ENCODE peak calls at places on chromosomes 16 and 17, in seven cellular contexts. Q, L, U, H, Y, C and B are unnamed samples.

GRCh38 chr16:56382901-56383355 is 42.4 kb downstream of the AMFR start:
- DNase-seq in U (no peak), H (peak; percentile 40), Y (peak; percentile 55), L (peak; percentile 85), Q (no peak), C (no peak), B (peak; percentile 68)

GRCh38 chr17:50949128-50950001 is 83.2 kb upstream of the TOB1 start:
- DNase-seq in Y (no peak), L (no peak), H (no peak), Q (peak; percentile 59), U (no peak), C (no peak), B (no peak)

GRCh38 chr16:59192551-59193199 is 458.6 kb upstream of the GOT2 start:
- DNase-seq in L (no peak), Q (peak; percentile 18), H (no peak), C (peak; percentile 63), Y (peak; percentile 3), U (no peak), B (peak; percentile 6)

GRCh38 chr16:58419241-58420012 is 27.2 kb downstream of the GINS3 start:
- DNase-seq in U (no peak), Q (no peak), H (no peak), C (no peak), L (no peak), Y (no peak), B (no peak)

GRCh38 chr17:75539969-75540729 is 14.7 kb downstream of the LLGL2 start:
- DNase-seq in L (no peak), Q (no peak), H (no peak), C (no peak), Y (no peak), U (no peak), B (no peak)

GRCh38 chr17:62565817-62566216 is 61.7 kb upstream of the MRC2 start:
- DNase-seq in H (peak; percentile 77), L (peak; percentile 56), C (no peak), Q (no peak), Y (no peak), U (no peak), B (peak; percentile 61)

GRCh38 chr16:23082161-23082788 is 67.0 kb downstream of the USP31 start:
- DNase-seq in Q (peak; percentile 93), C (no peak), H (no peak), Y (no peak), L (no peak), U (no peak), B (no peak)

GRCh38 chr17:28688481-28688880 is 23.2 kb downstream of the PROCA1 start:
- DNase-seq in L (no peak), U (no peak), H (no peak), C (no peak), Y (no peak), Q (no peak), B (no peak)

GRCh38 chr17:75594499-75595283 is 7.1 kb downstream of the MYO15B start:
- DNase-seq in U (no peak), Y (no peak), H (no peak), L (no peak), Q (peak; percentile 59), C (no peak), B (no peak)

GRCh38 chr16:87621976-87622713 is 19.8 kb downstream of the JPH3 start:
- DNase-seq in C (no peak), U (no peak), Y (no peak), Q (no peak), L (no peak), H (no peak), B (no peak)

GRCh38 chr16:70696952-70697600 is 11.2 kb upstream of the MTSS2 start:
- DNase-seq in L (no peak), C (no peak), H (no peak), Q (no peak), Y (peak; percentile 91), U (no peak), B (no peak)

GRCh38 chr17:43403846-43404245 is 5.1 kb downstream of the ARL4D start:
- DNase-seq in C (no peak), Y (no peak), L (no peak), U (no peak), H (no peak), Q (peak; percentile 85), B (no peak)

GRCh38 chr16:57676624-57677085 is 8.5 kb downstream of the ADGRG3 start:
- DNase-seq in H (no peak), Y (no peak), Q (no peak), L (no peak), U (no peak), C (no peak), B (no peak)

GRCh38 chr17:75041656-75042280 is 5.0 kb downstream of the ATP5PD start:
- DNase-seq in U (no peak), L (no peak), Q (no peak), Y (no peak), H (no peak), C (no peak), B (no peak)

GRCh38 chr17:49603238-49603637 is 27.6 kb downstream of the NXPH3 start:
- DNase-seq in H (no peak), C (no peak), Q (no peak), Y (no peak), L (no peak), U (no peak), B (no peak)

GRCh38 chr17:4678448-4679026 is 25.4 kb downstream of the PELP1 start:
- DNase-seq in U (no peak), L (peak; percentile 57), Y (peak; percentile 63), Q (no peak), H (peak; percentile 94), C (no peak), B (peak; percentile 93)

GRCh38 chr17:36890398-36891190 is 46.7 kb upstream of the LHX1 start:
- DNase-seq in U (no peak), Q (peak; percentile 63), C (no peak), L (no peak), H (no peak), Y (no peak), B (no peak)

GRCh38 chr16:66247516-66248089 is 118.9 kb upstream of the CDH5 start:
- DNase-seq in C (no peak), L (no peak), H (peak; percentile 62), Q (no peak), Y (no peak), U (no peak), B (peak; percentile 73)

GRCh38 chr16:21274172-21274726 is 3.8 kb downstream of the CRYM start:
- DNase-seq in C (no peak), Q (no peak), H (no peak), U (no peak), L (no peak), Y (no peak), B (no peak)

GRCh38 chr17:44780161-44780560 is 21.4 kb downstream of the ADAM11 start:
- DNase-seq in L (no peak), Q (no peak), Y (no peak), U (no peak), C (no peak), H (no peak), B (no peak)

GRCh38 chr16:84541999-84542876 is 37.8 kb upstream of the MEAK7 start:
- DNase-seq in U (no peak), C (no peak), L (no peak), Y (no peak), H (peak; percentile 47), Q (no peak), B (no peak)

GRCh38 chr16:85746431-85747227 is 4.3 kb downstream of the C16orf74 start:
- DNase-seq in Y (peak; percentile 90), L (peak; percentile 92), Q (no peak), U (no peak), C (no peak), H (peak; percentile 38), B (no peak)

GRCh38 chr17:38705523-38705802 is 390 bp downstream of the MLLT6 start:
- DNase-seq in Q (no peak), L (no peak), C (peak; percentile 43), U (no peak), Y (peak; percentile 31), H (no peak), B (no peak)

GRCh38 chr17:73546770-73547345 is 97.4 kb downstream of the SDK2 start:
- DNase-seq in L (peak; percentile 68), H (peak; percentile 16), Y (peak; percentile 6), C (no peak), U (no peak), Q (peak; percentile 27), B (peak; percentile 3)